ENCODE peak calls at places on chromosomes 6 and 20, in eight cellular contexts. L is AG09319; G is heart left ventricle; C is ELR; D is activated CD4-positive, alpha-beta T cell treated with anti-CD3 and anti-CD28 coated beads, Interleukin-2, amount 50 U/mL, for 1 hour; W is activated CD8-positive, alpha-beta memory T cell treated with anti-CD3 and anti-CD28 coated beads for 1 hour; F is HuH-7.5; P is psoas muscle. V is an unnamed sample.

GRCh38 chr20:38043512-38044300 is 10.2 kb downstream of the RPRD1B start:
- DNase-seq in C (peak), G (no peak), W (no peak), L (peak), F (no peak), P (peak), D (no peak), V (no peak)

GRCh38 chr6:13429406-13429753 is 58.0 kb downstream of the GFOD1 start:
- DNase-seq in W (no peak), L (no peak), F (no peak), G (no peak), D (no peak), P (no peak), C (no peak), V (no peak)

GRCh38 chr6:90186637-90187361 is 109.8 kb downstream of the BACH2 start:
- DNase-seq in C (no peak), L (no peak), W (no peak), P (no peak), G (no peak), F (no peak), D (no peak), V (no peak)

GRCh38 chr6:53250137-53250760 is 98.5 kb downstream of the ELOVL5 start:
- DNase-seq in P (no peak), C (peak), L (no peak), F (no peak), W (no peak), G (no peak), D (no peak), V (no peak)

GRCh38 chr6:140029551-140029950 is 655.1 kb upstream of the CITED2 start:
- DNase-seq in L (no peak), W (no peak), P (no peak), C (no peak), D (no peak), F (no peak), G (no peak), V (no peak)

GRCh38 chr6:98846021-98846380 is 11.6 kb downstream of the POU3F2 start:
- DNase-seq in F (no peak), C (no peak), D (no peak), L (no peak), P (no peak), G (no peak), W (no peak), V (no peak)

GRCh38 chr6:138689849-138690248 is 83.7 kb upstream of the CCDC28A start:
- DNase-seq in L (no peak), P (no peak), G (no peak), F (no peak), C (no peak), D (no peak), W (no peak), V (no peak)

GRCh38 chr6:74458536-74458935 is 747.3 kb downstream of the COL12A1 start:
- DNase-seq in G (no peak), W (no peak), L (no peak), D (no peak), C (no peak), F (no peak), P (no peak), V (no peak)

GRCh38 chr6:32127717-32128592 is at the start of gene ATF6B:
- DNase-seq in L (peak), W (peak), C (peak), G (peak), D (peak), F (peak), P (peak), V (peak)

GRCh38 chr6:49912193-49912592 is 45.9 kb upstream of the CRISP1 start:
- DNase-seq in L (no peak), F (no peak), P (no peak), W (no peak), C (no peak), G (no peak), D (no peak), V (no peak)

GRCh38 chr20:4829494-4830211 is 107.9 kb downstream of the PRND start:
- DNase-seq in P (no peak), W (no peak), F (no peak), L (no peak), C (no peak), G (peak), D (no peak), V (no peak)

GRCh38 chr6:169252805-169253189 is 849 bp downstream of the THBS2 start:
- DNase-seq in P (no peak), D (no peak), G (peak), C (peak), W (no peak), F (no peak), L (no peak), V (peak)

GRCh38 chr6:142474446-142475289 is 172.9 kb downstream of the ADGRG6 start:
- DNase-seq in L (peak), P (no peak), D (no peak), F (no peak), W (no peak), C (peak), G (no peak), V (peak)

GRCh38 chr6:45436544-45437440 is 59.1 kb upstream of the SUPT3H start:
- DNase-seq in W (no peak), D (no peak), P (no peak), L (no peak), C (peak), F (no peak), G (no peak), V (no peak)

GRCh38 chr6:135525550-135525949 is 28.0 kb upstream of the AHI1 start:
- DNase-seq in W (no peak), F (no peak), P (no peak), L (no peak), C (no peak), D (no peak), G (no peak), V (no peak)

GRCh38 chr6:33213166-33213988 is 5.1 kb downstream of the RING1 start:
- DNase-seq in P (no peak), W (no peak), G (peak), L (no peak), D (no peak), F (no peak), C (peak), V (peak)

GRCh38 chr6:95091823-95092436 is 485.4 kb upstream of the MANEA start:
- DNase-seq in W (no peak), C (peak), G (no peak), L (no peak), F (no peak), P (no peak), D (no peak), V (peak)

GRCh38 chr20:52172392-52173047 is 19.1 kb downstream of the ZFP64 start:
- DNase-seq in F (no peak), C (peak), W (no peak), P (no peak), D (no peak), L (no peak), G (no peak), V (no peak)

GRCh38 chr20:53794529-53795115 is 201.0 kb upstream of the ZNF217 start:
- DNase-seq in C (peak), F (no peak), P (no peak), W (no peak), D (no peak), G (no peak), L (no peak), V (no peak)

GRCh38 chr6:15879372-15880261 is 216.8 kb upstream of the DTNBP1 start:
- DNase-seq in D (peak), G (peak), F (no peak), C (peak), L (peak), W (peak), P (peak), V (no peak)

GRCh38 chr6:104952911-104953409 is 3.9 kb upstream of the LIN28B start:
- DNase-seq in L (no peak), W (no peak), P (no peak), C (no peak), F (no peak), G (no peak), D (no peak), V (no peak)

GRCh38 chr6:26305097-26305841 is 59.7 kb upstream of the BTN3A2 start:
- DNase-seq in C (peak), P (peak), L (no peak), W (peak), G (peak), D (peak), F (no peak), V (peak)

GRCh38 chr6:159879829-159880228 is 11.0 kb upstream of the MAS1 start:
- DNase-seq in C (no peak), G (no peak), P (no peak), D (no peak), W (no peak), L (no peak), F (no peak), V (no peak)

GRCh38 chr20:45467861-45468260 is 1.7 kb upstream of the WFDC2 start:
- DNase-seq in W (no peak), D (no peak), P (no peak), C (no peak), G (no peak), F (no peak), L (no peak), V (no peak)

GRCh38 chr6:111687652-111688051 is 82.0 kb upstream of the TRAF3IP2 start:
- DNase-seq in C (peak), P (no peak), L (no peak), D (no peak), F (no peak), G (no peak), W (no peak), V (no peak)

GRCh38 chr6:90849686-90850085 is 262.8 kb upstream of the MAP3K7 start:
- DNase-seq in P (no peak), D (no peak), W (no peak), F (no peak), G (no peak), L (no peak), C (no peak), V (no peak)

GRCh38 chr6:42276008-42276890 is 58.6 kb upstream of the MRPS10 start:
- DNase-seq in W (no peak), C (no peak), F (no peak), G (peak), D (no peak), L (no peak), P (peak), V (no peak)

GRCh38 chr6:108748959-108749358 is 99.3 kb upstream of the ARMC2 start:
- DNase-seq in C (no peak), D (no peak), F (no peak), P (no peak), L (no peak), G (no peak), W (no peak), V (no peak)

GRCh38 chr20:19893356-19893755 is 123.8 kb upstream of the NAA20 start:
- DNase-seq in L (no peak), D (no peak), F (no peak), C (peak), P (no peak), G (no peak), W (no peak), V (no peak)

GRCh38 chr20:48697845-48698491 is 129.8 kb downstream of the PREX1 start:
- DNase-seq in L (no peak), G (peak), F (peak), P (peak), C (peak), D (no peak), W (no peak), V (no peak)

GRCh38 chr20:31675828-31676533 is 38.3 kb downstream of the COX4I2 start:
- DNase-seq in P (no peak), D (peak), W (no peak), F (no peak), G (no peak), L (no peak), C (peak), V (no peak)

V was measured in retina.